ENCODE peak calls at places on chromosomes 12 and 14, in eight cellular contexts. H, C, Q, B, S, X, N and D are unnamed samples.

GRCh38 chr12:91921555-91921954 is 224.1 kb downstream of the BTG1 start:
- DNase-seq in H (no peak), X (no peak), B (no peak), C (no peak), S (no peak), N (no peak), Q (no peak), D (no peak)

GRCh38 chr12:3137268-3137761 is 60.1 kb downstream of the TSPAN9 start:
- DNase-seq in X (peak), Q (peak), H (peak), N (no peak), C (no peak), B (peak), S (peak), D (no peak)

GRCh38 chr14:81353691-81354323 is 46.3 kb downstream of the STON2 start:
- DNase-seq in H (no peak), Q (no peak), N (no peak), C (no peak), S (no peak), X (no peak), B (no peak), D (no peak)

GRCh38 chr12:65908147-65908546 is 83.9 kb downstream of the HMGA2 start:
- DNase-seq in N (no peak), C (no peak), X (no peak), H (no peak), B (no peak), S (no peak), Q (no peak), D (no peak)

GRCh38 chr12:32891956-32892355 is 4.6 kb downstream of the PKP2 start:
- DNase-seq in Q (no peak), N (no peak), S (no peak), C (no peak), B (peak), X (no peak), H (peak), D (no peak)

GRCh38 chr12:46071769-46072624 is 81.6 kb upstream of the SCAF11 start:
- DNase-seq in N (peak), B (peak), X (peak), H (peak), Q (peak), S (peak), C (peak), D (peak)

GRCh38 chr12:104505095-104505819 is 48.5 kb downstream of the CHST11 start:
- DNase-seq in X (no peak), C (no peak), S (no peak), B (no peak), H (no peak), N (peak), Q (no peak), D (no peak)

GRCh38 chr12:64010069-64010686 is 165.7 kb downstream of the SRGAP1 start:
- DNase-seq in X (no peak), Q (no peak), C (no peak), N (no peak), S (peak), B (no peak), H (peak), D (no peak)

GRCh38 chr12:116667752-116668151 is 70.1 kb downstream of the SPRING1 start:
- DNase-seq in Q (no peak), B (no peak), S (no peak), C (no peak), X (no peak), N (no peak), H (no peak), D (no peak)

GRCh38 chr14:73764881-73765280 is 50.7 kb upstream of the PNMA1 start:
- DNase-seq in B (no peak), X (peak), C (no peak), N (peak), H (peak), Q (peak), S (no peak), D (peak)

GRCh38 chr14:85444685-85445084 is 85.3 kb upstream of the FLRT2 start:
- DNase-seq in X (no peak), N (peak), H (peak), C (no peak), Q (no peak), B (peak), S (no peak), D (no peak)

GRCh38 chr12:81378601-81379000 is 300.7 kb downstream of the ACSS3 start:
- DNase-seq in S (no peak), C (no peak), N (no peak), B (no peak), X (no peak), Q (no peak), H (no peak), D (no peak)

GRCh38 chr14:65850429-65851145 is 438.1 kb downstream of the FUT8 start:
- DNase-seq in H (peak), C (peak), Q (no peak), B (no peak), N (no peak), X (peak), S (no peak), D (no peak)

GRCh38 chr14:93628048-93628447 is 160.2 kb downstream of the PRIMA1 start:
- DNase-seq in H (no peak), Q (no peak), S (no peak), B (no peak), C (no peak), X (no peak), N (no peak), D (no peak)

GRCh38 chr14:61147898-61148549 is 133.1 kb downstream of the TMEM30B start:
- DNase-seq in H (peak), N (no peak), Q (peak), C (no peak), X (no peak), S (peak), B (no peak), D (no peak)

GRCh38 chr12:109959411-109960093 is 36.6 kb downstream of the GIT2 start:
- DNase-seq in S (no peak), X (peak), H (no peak), N (no peak), B (no peak), C (no peak), Q (no peak), D (no peak)

GRCh38 chr12:55720071-55720564 is at the start of gene RDH5:
- DNase-seq in H (no peak), X (peak), N (peak), S (peak), B (no peak), C (no peak), Q (peak), D (no peak)

GRCh38 chr14:81275995-81276698 is 55.4 kb upstream of the GTF2A1 start:
- DNase-seq in H (no peak), C (no peak), X (no peak), N (no peak), S (no peak), B (no peak), Q (no peak), D (no peak)